ENCODE peak calls at places on chromosomes 3 and 15, in seven cellular contexts. W is amniotic epithelial cell; E is activated T-cell treated with anti-CD3 and anti-CD28 coated beads, Interleukin-2, amount 50 U/mL, for 1 hour; C is germinal center; J is hypothalamus; U is HEK293T; R is MM.1S. O is an unnamed sample.

GRCh38 chr3:134029734-134030381 is at the start of gene SLCO2A1:
- DNase-seq in W (no peak), E (no peak), R (no peak), U (peak; percentile 54), J (no peak), C (no peak), O (no peak)

GRCh38 chr3:38455639-38456430 is 2.1 kb downstream of the ACVR2B start:
- DNase-seq in J (no peak), W (peak; percentile 46), C (no peak), R (no peak), U (no peak), E (no peak), O (no peak)

GRCh38 chr15:52709172-52709979 is 30.2 kb upstream of the ATOSA start:
- DNase-seq in W (no peak), U (peak; percentile 46), C (peak; percentile 62), R (peak; percentile 94), J (no peak), E (no peak), O (no peak)

GRCh38 chr15:100713163-100713867 is 110.9 kb downstream of the ASB7 start:
- DNase-seq in W (peak; percentile 95), R (no peak), E (no peak), C (no peak), J (no peak), U (no peak), O (no peak)

GRCh38 chr3:138354376-138354775 is 6.0 kb downstream of the MRAS start:
- DNase-seq in W (no peak), J (no peak), R (no peak), C (no peak), U (no peak), E (no peak), O (no peak)

GRCh38 chr15:78195735-78196201 is 38.6 kb downstream of the ACSBG1 start:
- DNase-seq in R (peak; percentile 49), E (peak; percentile 61), W (no peak), U (peak; percentile 75), J (no peak), C (peak; percentile 72), O (peak; percentile 15)

GRCh38 chr3:13559751-13560540 is 11.0 kb downstream of the FBLN2 start:
- DNase-seq in U (no peak), E (no peak), W (peak; percentile 62), J (no peak), C (no peak), R (no peak), O (no peak)

GRCh38 chr15:89293012-89293411 is 41.6 kb downstream of the POLG start:
- DNase-seq in C (no peak), R (no peak), U (no peak), E (no peak), W (no peak), J (no peak), O (no peak)

GRCh38 chr15:66004618-66005262 is 135.4 kb downstream of the RAB11A start:
- DNase-seq in C (peak; percentile 33), W (peak; percentile 37), U (peak; percentile 68), J (no peak), R (peak; percentile 34), E (no peak), O (peak; percentile 14)

GRCh38 chr15:30073915-30074314 is 8.8 kb upstream of the GOLGA8J start:
- DNase-seq in C (no peak), R (no peak), E (no peak), U (no peak), W (no peak), J (no peak), O (no peak)

GRCh38 chr15:44735482-44736260 is 657 bp upstream of the TRIM69 start:
- DNase-seq in W (no peak), C (no peak), R (no peak), J (no peak), E (no peak), U (no peak), O (no peak)

GRCh38 chr3:105555206-105555605 is 188.5 kb downstream of the ALCAM start:
- DNase-seq in J (no peak), C (no peak), U (no peak), W (peak; percentile 29), R (no peak), E (no peak), O (no peak)

GRCh38 chr3:43104786-43105185 is 1.1 kb downstream of the POMGNT2 start:
- DNase-seq in J (no peak), C (no peak), W (no peak), R (no peak), E (no peak), U (no peak), O (no peak)

GRCh38 chr3:24180616-24181015 is 235.5 kb downstream of the NR1D2 start:
- DNase-seq in W (no peak), C (no peak), E (no peak), U (no peak), J (no peak), R (no peak), O (no peak)

GRCh38 chr3:47803478-47804025 is 614 bp downstream of the DHX30 start:
- DNase-seq in R (peak; percentile 14), E (no peak), W (no peak), J (no peak), U (no peak), C (no peak), O (no peak)